ENCODE peak calls at places on chromosomes 11 and 22, in nine cellular contexts. B is IMR-90, Z is lower leg skin, Q is GM23338, L is body of pancreas, G is bronchial epithelial cell, O is ovary, D is tibial nerve, M is cardiac fibroblast. K is an unnamed sample.

GRCh38 chr11:61065955-61066638 is 36.2 kb upstream of the CD5 start:
- DNase-seq in D (no peak), G (no peak), O (no peak), Z (peak), M (no peak), L (no peak), B (no peak), Q (no peak), K (no peak)

GRCh38 chr11:60159868-60160267 is 23.0 kb downstream of the MS4A6A start:
- DNase-seq in G (no peak), Q (no peak), D (no peak), O (no peak), M (no peak), B (no peak), Z (no peak), L (no peak), K (no peak)

GRCh38 chr11:3807856-3808845 is at the start of gene PGAP2:
- DNase-seq in G (peak), O (peak), B (peak), Z (peak), D (peak), M (peak), Q (peak), L (peak), K (no peak)

GRCh38 chr11:108135845-108136599 is 14.7 kb downstream of the ACAT1 start:
- DNase-seq in L (no peak), O (no peak), G (no peak), D (no peak), B (peak), Q (no peak), M (peak), Z (no peak), K (no peak)

GRCh38 chr11:196786-197731 is 4.2 kb downstream of the SCGB1C1 start:
- DNase-seq in O (peak), Z (peak), D (no peak), G (no peak), Q (no peak), M (no peak), L (no peak), B (no peak), K (no peak)

GRCh38 chr22:41480397-41480735 is 11.4 kb downstream of the ACO2 start:
- DNase-seq in G (no peak), M (peak), B (peak), L (no peak), Q (no peak), Z (no peak), D (no peak), O (no peak), K (no peak)

GRCh38 chr11:92552942-92553341 is 328.3 kb downstream of the FAT3 start:
- DNase-seq in G (peak), Q (no peak), M (peak), L (no peak), O (no peak), Z (no peak), D (no peak), B (peak), K (no peak)

GRCh38 chr22:29872145-29872893 is 10.7 kb upstream of the MTMR3 start:
- DNase-seq in Q (peak), D (no peak), B (no peak), G (no peak), O (no peak), M (no peak), L (no peak), Z (no peak), K (no peak)

GRCh38 chr22:39243443-39244072 is 1.2 kb downstream of the PDGFB start:
- DNase-seq in D (no peak), B (no peak), M (no peak), Z (no peak), O (no peak), Q (peak), L (peak), G (no peak), K (no peak)

GRCh38 chr22:49328076-49328475 is 499.6 kb downstream of the BRD1 start:
- DNase-seq in Z (peak), D (no peak), Q (no peak), L (no peak), O (no peak), G (no peak), B (no peak), M (no peak), K (no peak)

GRCh38 chr11:79264284-79264683 is 176.5 kb downstream of the TENM4 start:
- DNase-seq in L (no peak), Z (peak), B (no peak), G (no peak), M (no peak), Q (no peak), D (no peak), O (no peak), K (no peak)

GRCh38 chr11:57560146-57560545 is 7.3 kb downstream of the UBE2L6 start:
- DNase-seq in L (no peak), M (no peak), Z (no peak), B (no peak), G (no peak), O (no peak), Q (no peak), D (no peak), K (no peak)

GRCh38 chr11:64990222-64990918 is 6.4 kb downstream of the BATF2 start:
- DNase-seq in D (no peak), B (no peak), O (no peak), G (no peak), M (peak), Z (peak), L (no peak), Q (no peak), K (no peak)

GRCh38 chr22:27105142-27106025 is 448.0 kb downstream of the MIAT start:
- DNase-seq in G (peak), L (peak), Z (peak), B (peak), D (peak), Q (no peak), O (peak), M (peak), K (peak)

GRCh38 chr11:57251491-57252104 is 14.5 kb upstream of the APLNR start:
- DNase-seq in L (peak), B (peak), Q (no peak), Z (peak), D (no peak), O (peak), G (no peak), M (peak), K (no peak)

GRCh38 chr11:65304613-65305012 is 10.1 kb upstream of the CDC42EP2 start:
- DNase-seq in O (no peak), Z (no peak), G (no peak), Q (no peak), L (no peak), D (no peak), B (no peak), M (no peak), K (no peak)

GRCh38 chr11:106304274-106304673 is 226.8 kb downstream of the AASDHPPT start:
- DNase-seq in M (peak), G (peak), Z (no peak), O (no peak), L (no peak), D (no peak), B (peak), Q (no peak), K (peak)

GRCh38 chr11:74720596-74721478 is 10.4 kb downstream of the CHRDL2 start:
- DNase-seq in O (peak), Z (no peak), L (peak), Q (peak), M (peak), G (no peak), D (no peak), B (peak), K (no peak)

GRCh38 chr22:19772673-19773469 is 12.3 kb downstream of the TBX1 start:
- DNase-seq in Z (no peak), L (no peak), G (no peak), Q (no peak), D (no peak), B (no peak), O (no peak), M (no peak), K (no peak)

GRCh38 chr11:58776891-58777451 is 45.2 kb upstream of the GLYAT start:
- DNase-seq in D (no peak), Q (no peak), G (no peak), L (no peak), O (no peak), Z (no peak), B (no peak), M (no peak), K (no peak)

GRCh38 chr11:15674756-15675155 is 560.0 kb downstream of the INSC start:
- DNase-seq in G (no peak), Q (no peak), B (no peak), L (no peak), M (no peak), D (no peak), Z (no peak), O (no peak), K (no peak)

GRCh38 chr22:24097961-24098391 is 83.3 kb upstream of the SUSD2 start:
- DNase-seq in D (no peak), L (no peak), Z (peak), O (no peak), G (no peak), Q (no peak), B (no peak), M (no peak), K (no peak)

GRCh38 chr11:86134580-86135318 is 65.9 kb upstream of the PICALM start:
- DNase-seq in O (no peak), G (no peak), B (no peak), Q (no peak), D (no peak), L (no peak), Z (no peak), M (no peak), K (no peak)

GRCh38 chr22:47589271-47590250 is 827.1 kb downstream of the TBC1D22A start:
- DNase-seq in B (no peak), G (no peak), M (no peak), O (no peak), D (no peak), L (no peak), Z (peak), Q (no peak), K (no peak)

GRCh38 chr22:45246060-45246985 is 5.6 kb upstream of the KIAA0930 start:
- DNase-seq in B (peak), D (no peak), Z (peak), L (peak), Q (no peak), O (peak), M (peak), G (peak), K (peak)

GRCh38 chr11:58075781-58076180 is 45.0 kb downstream of the OR6Q1 start:
- DNase-seq in Q (no peak), G (peak), O (no peak), M (peak), D (no peak), B (peak), Z (no peak), L (no peak), K (peak)

GRCh38 chr11:73662445-73663157 is 16.2 kb downstream of the PLEKHB1 start:
- DNase-seq in G (no peak), Z (no peak), B (peak), L (no peak), Q (no peak), D (no peak), O (no peak), M (peak), K (no peak)

GRCh38 chr11:73510877-73511276 is 87.0 kb downstream of the FAM168A start:
- DNase-seq in B (no peak), L (no peak), M (no peak), Q (no peak), D (no peak), G (no peak), O (no peak), Z (no peak), K (no peak)

GRCh38 chr11:35963911-35964310 is 20.0 kb downstream of the LDLRAD3 start:
- DNase-seq in Z (no peak), M (peak), G (no peak), O (no peak), Q (no peak), L (no peak), D (peak), B (no peak), K (no peak)

GRCh38 chr11:6209801-6210200 is 4.4 kb downstream of the C11orf42 start:
- DNase-seq in M (no peak), B (no peak), G (no peak), Q (no peak), L (no peak), O (no peak), D (no peak), Z (no peak), K (no peak)

GRCh38 chr11:83656931-83657330 is 370.8 kb upstream of the CCDC90B start:
- DNase-seq in G (no peak), B (no peak), L (no peak), Q (no peak), Z (no peak), O (no peak), M (no peak), D (no peak), K (no peak)

GRCh38 chr11:58907780-58908179 is 31.5 kb upstream of the GLYATL1 start:
- DNase-seq in G (no peak), Z (no peak), D (no peak), L (no peak), B (no peak), Q (no peak), O (no peak), M (no peak), K (no peak)

GRCh38 chr22:38106814-38107578 is 3.5 kb downstream of the BAIAP2L2 start:
- DNase-seq in M (no peak), O (no peak), Z (no peak), B (no peak), G (no peak), Q (no peak), L (no peak), D (no peak), K (no peak)

GRCh38 chr11:830295-831131 is 2.2 kb upstream of the CD151 start:
- DNase-seq in M (no peak), B (no peak), G (peak), L (no peak), Z (no peak), Q (peak), O (peak), D (no peak), K (no peak)

GRCh38 chr22:44403166-44403565 is 90.4 kb upstream of the SHISAL1 start:
- DNase-seq in B (no peak), Z (peak), G (no peak), D (no peak), Q (no peak), M (no peak), O (no peak), L (no peak), K (no peak)

GRCh38 chr11:95566151-95566670 is 223.4 kb downstream of the FAM76B start:
- DNase-seq in O (no peak), L (no peak), D (no peak), M (no peak), Z (no peak), B (no peak), Q (no peak), G (no peak), K (no peak)

GRCh38 chr11:132704796-132705375 is 827.4 kb downstream of the OPCML start:
- DNase-seq in M (no peak), D (no peak), Q (no peak), Z (no peak), G (no peak), L (no peak), O (no peak), B (no peak), K (no peak)

GRCh38 chr11:63877658-63878241 is 38.8 kb downstream of the MARK2 start:
- DNase-seq in L (peak), M (no peak), D (no peak), O (no peak), Q (no peak), G (no peak), B (no peak), Z (no peak), K (no peak)

GRCh38 chr11:45182902-45183301 is 36.5 kb downstream of the PRDM11 start:
- DNase-seq in D (no peak), G (peak), Q (peak), L (peak), O (peak), M (peak), Z (peak), B (peak), K (no peak)

DNA sequence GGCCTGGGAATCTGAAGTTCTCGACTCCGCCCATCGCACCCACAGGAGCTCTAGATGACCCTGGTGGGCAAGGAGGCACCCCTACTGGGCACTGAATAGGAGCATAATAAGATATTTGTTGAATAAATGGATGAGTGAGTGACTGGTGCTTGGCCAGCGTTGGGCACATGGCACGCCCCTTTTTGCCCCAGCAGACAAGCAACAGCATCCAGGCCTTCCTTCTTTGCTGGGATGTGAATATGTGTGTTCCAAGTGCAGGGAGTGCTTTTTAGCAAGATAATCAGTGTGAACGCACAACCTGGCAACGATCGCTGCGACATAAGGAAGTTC is 450 bp upstream of the CELF1 start:
- DNase-seq in D (peak), M (no peak), O (no peak), Z (no peak), L (peak), G (no peak), Q (no peak), B (no peak), K (no peak)
- H3K4me3 ChIP-seq in D (peak), M (peak), O (peak), Z (peak), L (no peak), G (peak), Q (peak), B (peak), K (peak)

GRCh38 chr11:8754241-8754640 is 71.6 kb downstream of the RPL27A start:
- DNase-seq in M (peak), Z (no peak), B (no peak), G (no peak), L (no peak), O (no peak), Q (no peak), D (no peak), K (no peak)
- TF ChIP-seq CTCF in M (peak), Z (no peak), B (no peak), G (peak), L (peak), O (no peak), Q (peak), D (no peak), K (peak)

GRCh38 chr11:134277176-134278001 is 1.2 kb downstream of the GLB1L3 start:
- DNase-seq in D (no peak), O (no peak), M (no peak), L (no peak), B (no peak), Z (peak), Q (peak), G (no peak), K (no peak)
- H3K4me3 ChIP-seq in D (no peak), O (no peak), M (no peak), L (no peak), B (no peak), Z (no peak), Q (peak), G (peak), K (no peak)

DNA sequence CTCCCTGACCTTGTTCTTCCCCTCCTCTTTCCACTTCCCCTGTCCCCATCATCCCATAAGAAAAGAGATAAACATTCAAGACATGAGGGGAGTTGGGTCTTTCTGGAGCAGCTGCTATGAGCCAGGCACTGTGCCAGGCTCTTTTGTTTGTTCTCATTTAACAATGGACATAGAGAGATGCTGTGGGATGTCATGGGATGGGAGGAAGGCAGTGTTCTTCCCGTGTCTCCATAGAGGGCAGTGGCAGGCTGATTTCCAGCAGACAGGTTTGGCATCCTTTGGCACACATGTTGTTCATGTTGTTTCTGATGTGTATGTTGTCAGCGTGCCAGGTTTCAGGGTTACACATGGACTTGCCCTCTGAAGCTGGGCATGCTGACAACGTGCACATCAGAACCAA is 44.0 kb upstream of the NECTIN1 start:
- DNase-seq in Z (no peak), O (no peak), M (no peak), G (no peak), L (no peak), Q (no peak), B (no peak), D (no peak), K (no peak)
- TF ChIP-seq CTCF in Z (no peak), O (no peak), M (no peak), G (no peak), L (no peak), Q (no peak), B (no peak), D (no peak), K (no peak)

GRCh38 chr11:62547691-62548281 is 1.2 kb upstream of the AHNAK start:
- DNase-seq in M (no peak), G (peak), Z (no peak), L (peak), B (no peak), Q (no peak), O (peak), D (no peak), K (no peak)
- H3K4me3 ChIP-seq in M (peak), G (peak), Z (peak), L (no peak), B (peak), Q (peak), O (peak), D (peak), K (peak)

GRCh38 chr11:20027546-20028014 is 132.7 kb downstream of the DBX1 start:
- DNase-seq in Z (no peak), O (no peak), B (peak), D (no peak), G (no peak), M (no peak), Q (no peak), L (no peak), K (no peak)

GRCh38 chr11:20023082-20023426 is 137.2 kb downstream of the DBX1 start:
- DNase-seq in L (no peak), G (no peak), O (no peak), B (no peak), M (no peak), Q (no peak), Z (no peak), D (no peak), K (no peak)

GRCh38 chr11:20026629-20027545 is 133.4 kb downstream of the DBX1 start:
- DNase-seq in M (peak), Q (peak), G (peak), L (peak), B (no peak), D (no peak), O (no peak), Z (no peak), K (no peak)

GRCh38 chr11:20024172-20024935 is 135.9 kb downstream of the DBX1 start:
- DNase-seq in B (no peak), Q (no peak), M (no peak), G (no peak), Z (no peak), L (no peak), D (no peak), O (no peak), K (no peak)

DNA sequence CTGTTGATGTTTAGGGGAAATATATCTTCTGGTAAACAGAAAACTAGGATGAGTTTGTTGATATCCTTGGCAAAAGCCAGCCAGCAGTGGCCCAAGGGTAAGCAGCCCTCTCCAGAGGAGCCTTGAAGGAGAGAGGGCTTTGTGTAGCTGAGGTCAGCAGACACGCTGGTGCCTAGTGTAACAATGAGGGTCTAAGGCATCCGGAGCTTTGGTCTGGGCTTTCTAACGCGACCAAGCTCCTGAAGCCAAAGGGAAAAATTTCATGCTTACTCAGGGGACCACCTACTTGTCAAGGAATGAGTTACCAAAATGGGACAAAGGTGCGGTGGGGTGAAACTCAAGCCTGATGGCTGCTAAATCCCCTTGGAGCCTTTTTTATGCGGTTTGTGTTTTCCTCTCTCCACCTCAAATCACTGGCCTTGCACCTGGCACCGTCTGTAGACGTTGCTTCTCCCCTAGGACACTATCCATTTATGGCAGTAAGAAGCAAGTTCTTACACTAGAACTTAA is 134.9 kb downstream of the DBX1 start:
- DNase-seq in B (no peak), Z (no peak), M (no peak), G (no peak), D (no peak), O (no peak), Q (peak), L (no peak), K (no peak)
- TF ChIP-seq CTCF in B (no peak), Z (no peak), M (no peak), G (no peak), D (no peak), O (no peak), Q (no peak), L (no peak), K (no peak)

DNA sequence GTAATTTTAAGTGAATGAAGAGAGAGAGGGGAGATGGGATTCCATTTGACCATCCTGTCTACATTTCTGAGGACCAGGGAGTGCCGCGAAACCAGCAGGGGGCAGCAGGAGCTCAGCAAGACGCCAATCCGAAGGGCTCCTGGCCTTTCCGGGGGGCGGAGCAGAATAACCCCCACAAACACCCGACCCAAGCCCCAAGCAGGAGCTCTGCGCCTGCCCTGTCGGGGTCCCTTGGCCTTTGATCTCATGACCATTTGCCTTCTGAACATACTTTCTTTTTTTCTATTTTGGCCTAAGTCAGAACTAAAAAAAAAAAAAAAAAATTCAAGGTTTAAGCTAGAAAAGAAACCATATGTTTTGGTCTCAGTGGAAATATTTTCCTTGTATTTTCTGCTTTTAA is 21.9 kb upstream of the SCN2B start:
- DNase-seq in B (peak), D (peak), L (peak), Z (peak), Q (peak), M (peak), G (peak), O (peak), K (no peak)
- H3K4me3 ChIP-seq in B (no peak), D (no peak), L (no peak), Z (no peak), Q (no peak), M (no peak), G (no peak), O (no peak), K (no peak)